ENCODE peak calls at places on chromosomes 6 and 20, in six cellular contexts. C, O, Z, E, G and D are unnamed samples.

GRCh38 chr6:16168858-16169257 is 40.0 kb downstream of the MYLIP start:
- DNase-seq in C (no peak), O (peak), Z (peak), E (no peak), G (peak), D (peak)

GRCh38 chr6:132967871-132968270 is 153.5 kb downstream of the RPS12 start:
- DNase-seq in C (no peak), O (no peak), Z (no peak), E (no peak), G (no peak), D (no peak)

GRCh38 chr20:8331740-8332412 is 199.8 kb downstream of the PLCB1 start:
- DNase-seq in C (peak), O (no peak), Z (no peak), E (no peak), G (peak), D (no peak)

GRCh38 chr6:151561238-151561637 is 67.4 kb downstream of the CCDC170 start:
- DNase-seq in C (no peak), O (no peak), Z (no peak), E (no peak), G (no peak), D (no peak)

GRCh38 chr6:47180633-47181032 is 129.1 kb downstream of the TNFRSF21 start:
- DNase-seq in C (no peak), O (no peak), Z (no peak), E (no peak), G (peak), D (no peak)

GRCh38 chr20:44805991-44806729 is 4.2 kb downstream of the RIMS4 start:
- DNase-seq in C (peak), O (peak), Z (no peak), E (peak), G (peak), D (no peak)

GRCh38 chr6:26595669-26596269 is 984 bp upstream of the ABT1 start:
- DNase-seq in C (peak), O (peak), Z (peak), E (peak), G (peak), D (peak)

GRCh38 chr6:168355716-168356522 is 36.3 kb upstream of the DACT2 start:
- DNase-seq in C (peak), O (no peak), Z (no peak), E (peak), G (no peak), D (peak)

GRCh38 chr6:163643866-163644265 is 229.3 kb downstream of the QKI start:
- DNase-seq in C (no peak), O (no peak), Z (no peak), E (no peak), G (no peak), D (no peak)

GRCh38 chr6:16276991-16277981 is 38.9 kb downstream of the GMPR start:
- DNase-seq in C (peak), O (peak), Z (no peak), E (peak), G (peak), D (peak)

GRCh38 chr6:163489584-163489983 is 75.1 kb downstream of the QKI start:
- DNase-seq in C (no peak), O (no peak), Z (no peak), E (no peak), G (peak), D (no peak)

GRCh38 chr20:19964289-19965263 is 52.6 kb upstream of the NAA20 start:
- DNase-seq in C (peak), O (no peak), Z (no peak), E (peak), G (peak), D (no peak)

GRCh38 chr6:117495873-117496272 is 13.4 kb downstream of the DCBLD1 start:
- DNase-seq in C (no peak), O (no peak), Z (no peak), E (no peak), G (peak), D (no peak)

GRCh38 chr6:5501837-5502236 is 240.5 kb downstream of the FARS2 start:
- DNase-seq in C (no peak), O (no peak), Z (no peak), E (no peak), G (no peak), D (no peak)

GRCh38 chr6:131858765-131859490 is 51.1 kb downstream of the ENPP1 start:
- DNase-seq in C (no peak), O (no peak), Z (no peak), E (no peak), G (peak), D (no peak)

GRCh38 chr6:150076196-150076893 is 7.4 kb upstream of the ULBP3 start:
- DNase-seq in C (no peak), O (no peak), Z (no peak), E (no peak), G (peak), D (no peak)

GRCh38 chr6:1608976-1609661 is 596 bp upstream of the FOXC1 start:
- DNase-seq in C (no peak), O (no peak), Z (no peak), E (peak), G (peak), D (no peak)

GRCh38 chr20:48749437-48749836 is 78.4 kb downstream of the PREX1 start:
- DNase-seq in C (no peak), O (no peak), Z (no peak), E (no peak), G (no peak), D (no peak)

GRCh38 chr20:9388160-9388825 is 126.1 kb upstream of the LAMP5 start:
- DNase-seq in C (no peak), O (no peak), Z (no peak), E (no peak), G (no peak), D (no peak)

GRCh38 chr6:66638518-66638917 is 931.5 kb upstream of the EYS start:
- DNase-seq in C (no peak), O (no peak), Z (no peak), E (no peak), G (no peak), D (no peak)

GRCh38 chr6:111738631-111739030 is 133.0 kb upstream of the TRAF3IP2 start:
- DNase-seq in C (no peak), O (peak), Z (no peak), E (no peak), G (no peak), D (peak)

GRCh38 chr6:14798594-14798982 is 447.3 kb upstream of the JARID2 start:
- DNase-seq in C (no peak), O (no peak), Z (no peak), E (no peak), G (no peak), D (no peak)

GRCh38 chr6:163949367-163949766 is 534.8 kb downstream of the QKI start:
- DNase-seq in C (no peak), O (no peak), Z (no peak), E (no peak), G (no peak), D (no peak)

GRCh38 chr6:43504756-43505593 is 5.2 kb downstream of the LRRC73 start:
- DNase-seq in C (no peak), O (no peak), Z (no peak), E (peak), G (no peak), D (no peak)

GRCh38 chr20:61954276-61955021 is 111.2 kb downstream of the TAF4 start:
- DNase-seq in C (no peak), O (no peak), Z (no peak), E (no peak), G (no peak), D (no peak)

GRCh38 chr6:160430203-160430602 is 82.0 kb downstream of the SLC22A3 start:
- DNase-seq in C (no peak), O (no peak), Z (no peak), E (no peak), G (no peak), D (no peak)

GRCh38 chr6:53353624-53354023 is 4.9 kb upstream of the ELOVL5 start:
- DNase-seq in C (no peak), O (no peak), Z (no peak), E (no peak), G (no peak), D (no peak)

GRCh38 chr6:168275168-168275567 is 44.4 kb downstream of the DACT2 start:
- DNase-seq in C (no peak), O (no peak), Z (no peak), E (no peak), G (no peak), D (no peak)

GRCh38 chr6:47135772-47136171 is 93.6 kb upstream of the ADGRF1 start:
- DNase-seq in C (no peak), O (no peak), Z (no peak), E (no peak), G (peak), D (no peak)

GRCh38 chr6:31079656-31080261 is 32.6 kb downstream of the C6orf15 start:
- DNase-seq in C (peak), O (peak), Z (no peak), E (peak), G (peak), D (peak)

GRCh38 chr6:91569071-91569470 is 982.2 kb upstream of the MAP3K7 start:
- DNase-seq in C (no peak), O (no peak), Z (no peak), E (no peak), G (peak), D (no peak)

GRCh38 chr6:63897459-63897858 is 261.9 kb downstream of the PHF3 start:
- DNase-seq in C (no peak), O (no peak), Z (no peak), E (no peak), G (peak), D (no peak)

GRCh38 chr6:123965894-123966293 is 162.2 kb downstream of the NKAIN2 start:
- DNase-seq in C (no peak), O (no peak), Z (no peak), E (no peak), G (peak), D (no peak)

GRCh38 chr6:27139753-27140522 is 107.6 kb upstream of the PRSS16 start:
- DNase-seq in C (no peak), O (peak), Z (peak), E (no peak), G (peak), D (peak)

GRCh38 chr6:2857580-2858337 is 16.1 kb upstream of the SERPINB1 start:
- DNase-seq in C (no peak), O (peak), Z (peak), E (no peak), G (peak), D (no peak)
- H3K4me3 ChIP-seq in C (no peak), O (peak), Z (no peak), E (no peak), G (no peak), D (peak)

GRCh38 chr6:28537065-28537464 is 11.4 kb downstream of the GPX5 start:
- DNase-seq in C (no peak), O (peak), Z (no peak), E (no peak), G (peak), D (no peak)

GRCh38 chr6:28534880-28535279 is 9.2 kb downstream of the GPX5 start:
- DNase-seq in C (no peak), O (no peak), Z (no peak), E (no peak), G (no peak), D (no peak)

GRCh38 chr6:28542440-28543293 is 17.0 kb downstream of the GPX5 start:
- DNase-seq in C (peak), O (peak), Z (peak), E (no peak), G (peak), D (peak)

GRCh38 chr6:28541996-28542395 is 16.3 kb downstream of the GPX5 start:
- DNase-seq in C (no peak), O (no peak), Z (no peak), E (no peak), G (no peak), D (no peak)

GRCh38 chr6:28537509-28538140 is 11.9 kb downstream of the GPX5 start:
- DNase-seq in C (no peak), O (peak), Z (no peak), E (no peak), G (peak), D (no peak)
- H3K4me3 ChIP-seq in C (no peak), O (peak), Z (no peak), E (no peak), G (peak), D (no peak)

GRCh38 chr20:17690144-17690543 is 8.1 kb upstream of the RRBP1 start:
- DNase-seq in C (no peak), O (no peak), Z (no peak), E (no peak), G (no peak), D (no peak)

GRCh38 chr20:17685168-17685567 is 3.1 kb upstream of the RRBP1 start:
- DNase-seq in C (no peak), O (no peak), Z (no peak), E (no peak), G (no peak), D (no peak)

GRCh38 chr20:17688965-17689364 is 6.9 kb upstream of the RRBP1 start:
- DNase-seq in C (no peak), O (no peak), Z (no peak), E (no peak), G (no peak), D (no peak)

GRCh38 chr20:17684077-17684888 is 2.2 kb upstream of the RRBP1 start:
- DNase-seq in C (no peak), O (no peak), Z (no peak), E (no peak), G (no peak), D (no peak)

DNA sequence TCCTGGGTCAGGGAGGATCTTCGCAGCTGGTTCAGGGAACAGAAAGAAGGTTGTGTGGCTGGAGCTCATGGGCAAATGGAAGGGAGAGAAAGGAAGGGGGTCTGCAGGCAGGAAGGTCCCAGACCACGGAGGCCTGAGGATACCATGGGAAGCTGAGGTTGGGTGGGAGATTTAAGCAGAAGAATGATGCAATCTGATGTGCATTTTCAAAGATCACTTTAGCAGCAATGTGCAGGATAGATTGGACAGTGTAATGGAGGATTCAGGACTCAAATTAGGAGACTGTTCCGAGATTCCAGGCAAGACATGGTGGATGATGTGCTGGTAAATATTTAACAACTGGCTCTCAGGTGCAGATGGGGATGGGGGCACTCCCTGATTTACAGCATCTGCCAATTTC is 5.8 kb upstream of the RRBP1 start:
- DNase-seq in C (no peak), O (no peak), Z (no peak), E (no peak), G (no peak), D (no peak)
- H3K4me3 ChIP-seq in C (no peak), O (no peak), Z (no peak), E (no peak), G (no peak), D (no peak)

GRCh38 chr20:32125511-32125910 is 16.0 kb downstream of the TM9SF4 start:
- DNase-seq in C (no peak), O (no peak), Z (no peak), E (no peak), G (no peak), D (no peak)

GRCh38 chr20:32123088-32123487 is 13.6 kb downstream of the TM9SF4 start:
- DNase-seq in C (no peak), O (no peak), Z (no peak), E (no peak), G (no peak), D (no peak)

GRCh38 chr20:32126919-32127318 is 17.4 kb downstream of the TM9SF4 start:
- DNase-seq in C (no peak), O (no peak), Z (no peak), E (no peak), G (no peak), D (no peak)

GRCh38 chr20:32127347-32127746 is 17.8 kb downstream of the TM9SF4 start:
- DNase-seq in C (no peak), O (no peak), Z (no peak), E (no peak), G (no peak), D (no peak)

GRCh38 chr20:32124916-32125454 is 15.5 kb downstream of the TM9SF4 start:
- DNase-seq in C (no peak), O (no peak), Z (no peak), E (no peak), G (no peak), D (no peak)
- H3K4me3 ChIP-seq in C (no peak), O (no peak), Z (no peak), E (no peak), G (no peak), D (no peak)

GRCh38 chr6:41723178-41723935 is 12.1 kb downstream of the TFEB start:
- DNase-seq in C (peak), O (peak), Z (peak), E (peak), G (peak), D (peak)
- H3K4me3 ChIP-seq in C (no peak), O (peak), Z (no peak), E (peak), G (no peak), D (peak)

DNA sequence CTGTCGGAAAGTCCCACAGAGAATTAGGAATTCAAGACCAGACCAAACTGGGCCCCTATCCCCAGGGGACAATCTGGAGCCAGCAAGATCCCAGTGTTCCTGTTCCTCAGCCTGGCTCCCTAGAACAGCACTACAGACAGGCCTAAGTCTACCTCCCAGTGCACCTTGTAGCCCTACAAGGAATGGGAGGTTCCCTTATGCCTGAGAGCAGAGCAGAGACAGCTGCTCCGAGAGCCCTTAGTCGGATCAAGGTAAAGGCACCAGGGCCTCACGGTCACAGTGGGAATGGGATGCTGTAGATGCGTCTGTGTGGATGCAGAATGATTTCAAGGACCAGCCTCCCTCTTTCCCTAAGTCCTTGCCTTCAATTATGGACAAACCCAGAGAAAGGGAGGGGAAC is 204.5 kb upstream of the STXBP5 start:
- DNase-seq in C (no peak), O (no peak), Z (no peak), E (no peak), G (no peak), D (no peak)
- H3K4me3 ChIP-seq in C (no peak), O (no peak), Z (no peak), E (no peak), G (no peak), D (no peak)

GRCh38 chr6:157670466-157671186 is 152.4 kb upstream of the SNX9 start:
- DNase-seq in C (peak), O (no peak), Z (no peak), E (peak), G (no peak), D (no peak)
- H3K4me3 ChIP-seq in C (no peak), O (no peak), Z (no peak), E (no peak), G (no peak), D (no peak)

DNA sequence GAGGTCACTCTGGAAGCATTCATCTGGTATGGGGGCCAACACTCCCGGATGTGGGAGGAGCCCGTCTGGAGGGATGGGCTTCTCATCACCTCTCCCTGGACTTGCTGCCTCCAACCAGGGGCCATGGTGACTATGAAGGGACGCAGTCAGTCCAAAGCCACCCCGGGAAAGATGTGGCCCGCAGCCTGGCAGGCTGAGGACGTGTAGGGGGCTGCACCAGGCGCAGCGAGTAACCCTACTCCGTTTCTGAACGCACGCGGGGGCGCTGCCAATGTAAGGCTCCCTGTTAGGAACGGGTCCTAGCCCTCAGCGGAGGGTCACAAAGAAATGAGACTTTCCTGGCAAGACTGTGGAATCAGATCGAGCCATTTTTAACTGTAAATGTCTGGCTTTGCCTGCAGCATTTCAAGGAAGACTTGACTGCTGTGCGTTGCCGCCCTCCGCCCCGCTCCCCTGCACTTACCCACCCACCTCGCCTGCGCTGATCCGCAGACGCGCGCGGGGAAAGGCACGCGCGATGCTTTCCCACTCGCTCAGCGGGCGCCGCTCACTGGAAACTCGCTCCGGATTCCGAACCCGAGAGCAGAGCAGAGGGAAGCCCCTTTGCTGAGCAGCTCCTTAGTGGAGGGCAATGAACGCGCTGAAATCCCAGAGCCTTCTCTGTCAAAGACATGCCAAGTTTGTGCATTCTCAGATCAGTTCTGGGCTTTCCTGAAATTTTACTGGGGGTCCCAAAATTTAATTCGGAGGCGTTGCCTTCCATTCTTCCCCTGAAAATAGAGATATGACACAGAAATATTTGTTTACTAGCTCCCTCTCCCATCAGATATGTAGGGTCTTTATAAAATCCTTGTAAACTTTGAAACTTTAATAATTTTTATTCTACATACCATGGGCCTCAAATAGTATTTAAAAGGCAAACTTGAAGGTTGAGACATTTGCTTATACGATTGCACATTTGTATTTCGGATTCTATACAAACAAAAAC is 54.9 kb downstream of the IL20RA start:
- DNase-seq in C (peak), O (no peak), Z (no peak), E (no peak), G (no peak), D (no peak)
- H3K4me3 ChIP-seq in C (peak), O (no peak), Z (no peak), E (peak), G (peak), D (no peak)